ENCODE peak calls at places on chromosomes 2 and 18, in four cellular contexts. J, U, V and Z are unnamed samples.

GRCh38 chr2:231348173-231348572 is 47.3 kb upstream of the B3GNT7 start:
- DNase-seq in J (no peak), V (no peak), U (no peak), Z (peak)

GRCh38 chr2:27029051-27029450 is 3.7 kb upstream of the TMEM214 start:
- DNase-seq in U (no peak), V (no peak), J (no peak), Z (peak)

GRCh38 chr2:43426305-43427031 is 169.4 kb downstream of the THADA start:
- DNase-seq in U (peak), J (no peak), V (no peak), Z (peak)

GRCh38 chr18:70634576-70635147 is 345.8 kb downstream of the SOCS6 start:
- DNase-seq in U (no peak), J (no peak), V (no peak), Z (no peak)

GRCh38 chr2:38386377-38386776 is 9.3 kb upstream of the ATL2 start:
- DNase-seq in V (no peak), J (no peak), U (no peak), Z (no peak)

GRCh38 chr2:72129676-72130340 is 17.9 kb downstream of the CYP26B1 start:
- DNase-seq in J (no peak), V (no peak), U (peak), Z (no peak)

GRCh38 chr2:3628800-3629199 is 29.2 kb upstream of the ALLC start:
- DNase-seq in V (peak), U (no peak), J (no peak), Z (no peak)

GRCh38 chr2:180203972-180204371 is 196.9 kb upstream of the CWC22 start:
- DNase-seq in V (no peak), J (no peak), U (peak), Z (peak)

GRCh38 chr2:110114007-110114591 is 1.5 kb downstream of the MALL start:
- DNase-seq in J (no peak), V (no peak), U (peak), Z (no peak)

GRCh38 chr18:35386600-35387366 is 9.6 kb upstream of the ZNF396 start:
- DNase-seq in U (peak), J (peak), V (peak), Z (peak)

GRCh38 chr2:162058973-162059668 is 14.9 kb downstream of the DPP4 start:
- DNase-seq in J (no peak), V (no peak), U (no peak), Z (peak)

GRCh38 chr2:217065695-217066405 is 206.0 kb upstream of the TNP1 start:
- DNase-seq in V (no peak), J (no peak), U (no peak), Z (peak)

GRCh38 chr2:241942416-241943208 is 73.1 kb downstream of the RTP5 start:
- DNase-seq in V (no peak), J (no peak), U (no peak), Z (no peak)

GRCh38 chr2:162091325-162092007 is 17.5 kb upstream of the DPP4 start:
- DNase-seq in V (no peak), J (no peak), U (peak), Z (no peak)

GRCh38 chr2:38690499-38691420 is 24.8 kb downstream of the GALM start:
- DNase-seq in J (no peak), V (no peak), U (peak), Z (peak)

GRCh38 chr2:46422717-46423394 is 56.5 kb upstream of the TMEM247 start:
- DNase-seq in V (no peak), U (no peak), J (no peak), Z (no peak)

GRCh38 chr18:5841518-5841917 is 53.8 kb downstream of the TMEM200C start:
- DNase-seq in V (no peak), U (no peak), J (no peak), Z (peak)

GRCh38 chr2:127580167-127581049 is 44.9 kb downstream of the MYO7B start:
- DNase-seq in V (no peak), J (no peak), U (no peak), Z (no peak)

GRCh38 chr18:43919565-43919964 is 642.3 kb upstream of the SYT4 start:
- DNase-seq in J (no peak), V (no peak), U (no peak), Z (peak)

GRCh38 chr18:56307354-56307753 is 331.0 kb downstream of the TXNL1 start:
- DNase-seq in U (no peak), J (no peak), V (no peak), Z (no peak)

GRCh38 chr2:70553334-70553583 is 367 bp downstream of the TGFA start:
- DNase-seq in J (no peak), U (peak), V (no peak), Z (no peak)

GRCh38 chr2:209688388-209688787 is 83.2 kb upstream of the UNC80 start:
- DNase-seq in U (no peak), J (no peak), V (no peak), Z (peak)

GRCh38 chr18:53610957-53611356 is 613.5 kb downstream of the MBD2 start:
- DNase-seq in J (no peak), U (no peak), V (no peak), Z (no peak)

GRCh38 chr2:181850914-181851560 is 40.5 kb upstream of the ITPRID2 start:
- DNase-seq in V (no peak), J (no peak), U (no peak), Z (no peak)

GRCh38 chr18:3579701-3580100 is 129.7 kb downstream of the TGIF1 start:
- DNase-seq in J (no peak), V (no peak), U (no peak), Z (peak)

GRCh38 chr18:80171190-80171872 is 62.3 kb downstream of the ADNP2 start:
- DNase-seq in J (peak), U (peak), V (peak), Z (peak)

GRCh38 chr2:216142540-216142939 is 33.4 kb downstream of the XRCC5 start:
- DNase-seq in V (no peak), J (no peak), U (no peak), Z (peak)

GRCh38 chr2:219446101-219446504 is 11.5 kb downstream of the SPEG start:
- DNase-seq in J (no peak), U (no peak), V (no peak), Z (peak)

DNA sequence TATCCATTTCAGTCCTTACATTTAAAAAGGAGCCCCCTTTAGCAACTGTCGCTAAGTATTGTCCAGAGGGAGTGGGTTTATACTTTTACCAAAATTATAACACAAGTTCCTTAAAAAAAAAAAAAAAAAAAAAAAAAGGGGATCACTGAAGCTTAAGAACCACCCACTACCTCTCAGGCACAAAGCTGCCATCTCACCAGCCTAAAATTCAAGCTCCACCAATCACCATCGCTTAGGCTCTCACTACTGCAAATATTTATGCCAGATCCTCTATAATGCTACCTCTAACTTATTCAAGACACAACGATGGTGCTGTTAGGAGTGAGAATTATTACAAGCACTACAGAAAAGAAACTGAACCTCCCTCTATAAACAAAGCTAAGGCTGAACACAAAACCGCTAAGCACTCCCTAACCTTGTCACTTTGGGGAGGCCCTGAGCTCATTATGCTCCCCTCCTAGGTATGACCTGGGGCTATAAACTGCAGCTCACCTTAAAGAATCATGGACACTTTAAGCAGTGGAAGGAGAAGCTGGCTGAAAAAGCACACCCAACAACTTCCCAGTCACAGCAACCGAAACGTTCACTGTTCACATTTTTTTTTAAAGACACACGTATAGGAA is 3.6 kb downstream of the FZD5 start:
- DNase-seq in V (no peak), U (no peak), J (no peak), Z (no peak)
- H3K4me3 ChIP-seq in V (peak), U (peak), J (no peak), Z (no peak)

GRCh38 chr2:66438498-66439290 is 3.8 kb downstream of the MEIS1 start:
- DNase-seq in U (no peak), V (no peak), J (no peak), Z (no peak)
- H3K4me3 ChIP-seq in U (peak), V (peak), J (peak), Z (peak)

DNA sequence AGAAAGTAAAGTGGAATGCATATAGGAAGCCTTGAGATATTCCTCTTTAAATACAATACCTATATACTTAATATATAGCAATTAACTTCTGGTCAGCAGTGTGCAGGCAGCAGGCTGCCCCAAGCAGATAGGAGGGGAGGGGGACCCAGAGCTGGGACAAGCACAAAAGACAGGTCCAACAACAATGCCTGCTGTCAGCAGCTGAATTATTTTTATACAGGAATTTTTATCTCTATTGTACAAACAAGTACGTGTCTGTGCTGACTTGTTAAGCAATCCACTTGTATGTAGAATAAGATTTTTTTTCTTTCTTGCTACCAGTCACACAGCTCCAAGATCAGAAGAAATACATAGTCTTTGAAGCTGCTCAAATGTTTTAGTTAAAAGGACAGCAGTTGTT is 16.7 kb downstream of the BCL11A start:
- DNase-seq in U (no peak), V (no peak), J (no peak), Z (no peak)
- H3K4me3 ChIP-seq in U (no peak), V (no peak), J (no peak), Z (no peak)

GRCh38 chr2:76169289-76169688 is 458.6 kb upstream of the GCFC2 start:
- DNase-seq in U (no peak), J (no peak), V (no peak), Z (no peak)
- H3K4me3 ChIP-seq in U (no peak), J (no peak), V (no peak), Z (no peak)

GRCh38 chr2:74959106-74959751 is 786 bp downstream of the POLE4 start:
- DNase-seq in V (no peak), U (no peak), J (no peak), Z (no peak)

GRCh38 chr2:74954500-74954874 is 4.0 kb upstream of the POLE4 start:
- DNase-seq in V (no peak), U (no peak), J (no peak), Z (no peak)

GRCh38 chr2:74953796-74954499 is 4.5 kb upstream of the POLE4 start:
- DNase-seq in J (no peak), U (no peak), V (no peak), Z (no peak)

GRCh38 chr2:74957886-74958276 is 562 bp upstream of the POLE4 start:
- DNase-seq in J (no peak), U (no peak), V (no peak), Z (no peak)

DNA sequence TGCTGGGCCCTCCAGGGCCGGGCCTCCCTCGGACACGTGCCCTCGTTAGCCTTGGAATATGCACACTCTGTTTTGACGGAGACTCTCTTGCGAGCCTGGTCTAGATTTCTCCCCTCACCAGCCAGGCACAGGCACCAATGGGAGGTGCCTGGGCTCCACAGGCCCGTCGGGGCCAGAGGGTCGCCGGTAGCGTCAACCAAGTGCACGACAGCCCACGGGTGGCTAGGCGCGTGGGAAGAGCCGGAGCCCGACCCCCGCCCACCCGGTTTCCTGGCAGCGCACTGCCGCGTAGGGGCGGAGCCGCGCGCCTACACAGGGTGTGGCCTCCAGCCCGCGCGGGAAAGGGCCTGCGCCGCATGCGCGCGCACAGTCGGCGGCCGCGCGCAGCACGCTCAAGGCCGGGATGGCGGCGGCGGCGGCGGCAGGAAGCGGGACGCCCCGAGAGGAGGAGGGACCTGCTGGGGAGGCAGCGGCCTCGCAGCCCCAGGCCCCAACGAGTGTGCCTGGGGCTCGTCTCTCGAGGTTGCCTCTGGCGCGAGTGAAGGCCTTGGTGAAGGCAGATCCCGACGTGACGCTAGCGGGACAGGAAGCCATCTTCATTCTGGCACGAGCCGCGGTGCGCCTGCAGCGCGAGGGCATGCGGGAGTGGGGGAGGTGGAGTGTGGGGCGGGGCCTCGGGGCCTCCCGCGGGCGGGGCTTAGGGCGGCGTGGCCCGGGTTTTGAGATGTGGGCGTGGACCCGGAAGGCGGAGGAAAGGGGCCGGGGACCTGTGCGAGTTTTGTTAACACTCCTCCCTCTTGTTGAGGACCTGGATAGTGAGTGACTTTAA is at the start of gene POLE4:
- DNase-seq in U (peak), J (peak), V (peak), Z (peak)
- H3K4me3 ChIP-seq in U (peak), J (peak), V (peak), Z (peak)

DNA sequence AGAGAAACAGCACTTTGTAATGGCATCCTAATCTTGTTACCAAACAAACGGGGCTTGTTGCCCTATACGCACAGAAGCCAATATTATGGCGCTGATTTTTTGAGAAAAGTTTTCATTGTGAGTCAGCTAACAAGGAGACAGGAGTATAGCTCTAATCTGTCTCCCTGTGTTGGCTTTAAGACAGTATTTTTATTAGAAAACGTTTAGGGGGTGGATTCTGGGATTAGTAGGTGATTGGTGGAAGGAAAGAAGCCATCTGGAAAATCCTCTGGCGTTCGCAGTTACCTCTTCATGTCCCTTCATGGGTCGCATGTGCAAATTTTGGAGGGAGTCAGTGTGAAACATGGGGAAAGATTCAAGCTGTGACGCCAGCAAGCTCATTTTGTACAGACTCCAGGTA is 698 bp upstream of the TMEM237 start:
- DNase-seq in V (no peak), J (no peak), U (no peak), Z (peak)
- H3K4me3 ChIP-seq in V (peak), J (peak), U (peak), Z (no peak)

GRCh38 chr2:37340637-37341036 is 3.8 kb upstream of the QPCT start:
- DNase-seq in V (no peak), J (no peak), U (no peak), Z (no peak)

GRCh38 chr2:37342636-37343211 is 1.7 kb upstream of the QPCT start:
- DNase-seq in U (no peak), J (no peak), V (no peak), Z (peak)

GRCh38 chr2:37344453-37345361 is at the start of gene QPCT:
- DNase-seq in V (no peak), U (peak), J (peak), Z (no peak)

GRCh38 chr2:37348155-37348554 is 3.7 kb downstream of the QPCT start:
- DNase-seq in U (no peak), V (no peak), J (no peak), Z (no peak)

GRCh38 chr2:37343537-37344434 is 644 bp upstream of the QPCT start:
- DNase-seq in J (no peak), V (no peak), U (no peak), Z (peak)
- H3K4me3 ChIP-seq in J (peak), V (no peak), U (peak), Z (peak)

GRCh38 chr2:117537030-117537429 is 277.5 kb upstream of the DDX18 start:
- DNase-seq in J (no peak), V (no peak), U (no peak), Z (no peak)

GRCh38 chr2:117536139-117536538 is 278.4 kb upstream of the DDX18 start:
- DNase-seq in U (no peak), V (peak), J (no peak), Z (no peak)
- H3K4me3 ChIP-seq in U (no peak), V (no peak), J (no peak), Z (no peak)

GRCh38 chr2:35508601-35509000 is 847.0 kb upstream of the CRIM1 start:
- DNase-seq in U (no peak), J (no peak), V (no peak), Z (no peak)

GRCh38 chr2:35501076-35501475 is 854.5 kb upstream of the CRIM1 start:
- DNase-seq in V (no peak), J (no peak), U (no peak), Z (no peak)

GRCh38 chr2:35504419-35504818 is 851.2 kb upstream of the CRIM1 start:
- DNase-seq in J (no peak), V (no peak), U (no peak), Z (no peak)

GRCh38 chr2:35503311-35503710 is 852.3 kb upstream of the CRIM1 start:
- DNase-seq in V (no peak), U (no peak), J (no peak), Z (no peak)

DNA sequence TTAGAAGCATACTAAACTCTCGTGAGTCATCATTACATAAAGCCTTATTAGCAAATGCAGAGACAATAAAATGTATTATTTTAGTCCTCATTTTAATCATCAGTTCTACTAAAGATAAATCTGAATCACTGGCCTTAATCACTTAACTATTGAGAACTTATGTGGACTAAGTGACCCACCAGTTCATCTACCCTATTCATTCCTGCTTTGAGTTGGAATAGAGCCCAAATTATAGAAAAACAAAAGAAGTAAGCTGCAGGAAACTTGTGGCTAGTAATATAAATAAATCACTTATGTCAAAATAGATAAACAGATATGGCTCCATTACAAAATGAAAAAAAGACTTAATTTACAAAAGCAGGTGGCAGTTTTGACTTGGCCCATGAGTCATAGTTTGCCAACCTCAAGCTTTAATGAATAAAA is 851.8 kb upstream of the CRIM1 start:
- DNase-seq in J (no peak), U (no peak), V (no peak), Z (no peak)
- H3K4me3 ChIP-seq in J (no peak), U (no peak), V (no peak), Z (no peak)

GRCh38 chr2:238107525-238108422 is 7.6 kb downstream of the ESPNL start:
- DNase-seq in J (no peak), U (peak), V (no peak), Z (no peak)
- H3K4me3 ChIP-seq in J (no peak), U (peak), V (no peak), Z (no peak)